ENCODE peak calls at places on chromosomes 3 and 15, in seven cellular contexts. A, E, V, B, G, D and Z are unnamed samples.

GRCh38 chr3:138113309-138113708 is 2.1 kb downstream of the DZIP1L start:
- DNase-seq in A (peak), E (peak), V (no peak), B (no peak), G (no peak), D (no peak), Z (peak)

GRCh38 chr3:158267015-158267414 is 157.1 kb downstream of the RSRC1 start:
- DNase-seq in A (peak), E (no peak), V (no peak), B (no peak), G (no peak), D (no peak), Z (no peak)

GRCh38 chr15:74383695-74384565 is 16.5 kb upstream of the CYP11A1 start:
- DNase-seq in A (no peak), E (no peak), V (no peak), B (peak), G (peak), D (no peak), Z (no peak)

GRCh38 chr3:195150194-195151118 is 120.5 kb downstream of the XXYLT1 start:
- DNase-seq in A (peak), E (peak), V (no peak), B (no peak), G (peak), D (peak), Z (peak)

GRCh38 chr3:74426571-74426970 is 187.9 kb downstream of the CNTN3 start:
- DNase-seq in A (no peak), E (no peak), V (no peak), B (no peak), G (peak), D (no peak), Z (no peak)

GRCh38 chr3:54970895-54971294 is 43.0 kb upstream of the LRTM1 start:
- DNase-seq in A (no peak), E (no peak), V (no peak), B (no peak), G (peak), D (no peak), Z (no peak)

GRCh38 chr3:94301346-94301745 is 238.5 kb downstream of the NSUN3 start:
- DNase-seq in A (no peak), E (no peak), V (no peak), B (no peak), G (no peak), D (no peak), Z (no peak)

GRCh38 chr3:78642471-78642870 is 1125.3 kb downstream of the ROBO1 start:
- DNase-seq in A (no peak), E (peak), V (no peak), B (no peak), G (no peak), D (no peak), Z (no peak)

GRCh38 chr3:157204431-157204830 is 44.5 kb upstream of the CCNL1 start:
- DNase-seq in A (peak), E (peak), V (no peak), B (peak), G (peak), D (no peak), Z (no peak)

GRCh38 chr3:167787440-167787839 is 51.9 kb downstream of the SERPINI1 start:
- DNase-seq in A (no peak), E (peak), V (no peak), B (no peak), G (no peak), D (no peak), Z (no peak)

GRCh38 chr3:38468811-38469210 is 15.1 kb downstream of the ACVR2B start:
- DNase-seq in A (no peak), E (no peak), V (no peak), B (no peak), G (no peak), D (no peak), Z (no peak)

GRCh38 chr15:31228980-31229826 is 97.4 kb upstream of the KLF13 start:
- DNase-seq in A (no peak), E (peak), V (no peak), B (no peak), G (no peak), D (no peak), Z (peak)

GRCh38 chr15:51132384-51133139 is 37.9 kb upstream of the TNFAIP8L3 start:
- DNase-seq in A (peak), E (peak), V (peak), B (peak), G (peak), D (peak), Z (peak)

GRCh38 chr15:79948095-79948695 is 22.8 kb downstream of the BCL2A1 start:
- DNase-seq in A (no peak), E (peak), V (no peak), B (no peak), G (no peak), D (no peak), Z (no peak)

GRCh38 chr15:48644827-48645557 is 517 bp downstream of the FBN1 start:
- DNase-seq in A (peak), E (peak), V (peak), B (peak), G (peak), D (peak), Z (peak)

GRCh38 chr3:171980578-171981270 is 58.7 kb upstream of the FNDC3B start:
- DNase-seq in A (no peak), E (peak), V (no peak), B (peak), G (peak), D (no peak), Z (no peak)

GRCh38 chr3:152299243-152299976 is 30.7 kb downstream of the MBNL1 start:
- DNase-seq in A (no peak), E (no peak), V (no peak), B (no peak), G (no peak), D (no peak), Z (no peak)

GRCh38 chr3:114899186-114899931 is 247.7 kb downstream of the ZBTB20 start:
- DNase-seq in A (no peak), E (no peak), V (no peak), B (peak), G (no peak), D (no peak), Z (no peak)

GRCh38 chr3:197406266-197406665 is 107.9 kb upstream of the DLG1 start:
- DNase-seq in A (no peak), E (no peak), V (no peak), B (no peak), G (no peak), D (no peak), Z (no peak)

GRCh38 chr3:66618066-66618465 is 117.2 kb upstream of the LRIG1 start:
- DNase-seq in A (no peak), E (no peak), V (no peak), B (no peak), G (peak), D (no peak), Z (no peak)

GRCh38 chr15:88736204-88736603 is 67.0 kb upstream of the ACAN start:
- DNase-seq in A (no peak), E (peak), V (no peak), B (no peak), G (no peak), D (no peak), Z (no peak)

GRCh38 chr3:14137445-14137844 is 12.6 kb downstream of the TMEM43 start:
- DNase-seq in A (no peak), E (no peak), V (no peak), B (no peak), G (no peak), D (no peak), Z (no peak)

GRCh38 chr15:87419341-87419740 is 837.2 kb downstream of the NTRK3 start:
- DNase-seq in A (no peak), E (no peak), V (no peak), B (no peak), G (no peak), D (no peak), Z (no peak)
- H2BK120ac ChIP-seq in A (no peak), E (no peak), V (no peak), B (no peak), G (no peak), D (no peak), Z (no peak)

GRCh38 chr3:37321863-37322262 is 147.5 kb upstream of the LRRFIP2 start:
- DNase-seq in A (no peak), E (no peak), V (no peak), B (no peak), G (no peak), D (no peak), Z (no peak)
- H2BK120ac ChIP-seq in A (no peak), E (no peak), V (no peak), B (no peak), G (no peak), D (no peak), Z (no peak)

DNA sequence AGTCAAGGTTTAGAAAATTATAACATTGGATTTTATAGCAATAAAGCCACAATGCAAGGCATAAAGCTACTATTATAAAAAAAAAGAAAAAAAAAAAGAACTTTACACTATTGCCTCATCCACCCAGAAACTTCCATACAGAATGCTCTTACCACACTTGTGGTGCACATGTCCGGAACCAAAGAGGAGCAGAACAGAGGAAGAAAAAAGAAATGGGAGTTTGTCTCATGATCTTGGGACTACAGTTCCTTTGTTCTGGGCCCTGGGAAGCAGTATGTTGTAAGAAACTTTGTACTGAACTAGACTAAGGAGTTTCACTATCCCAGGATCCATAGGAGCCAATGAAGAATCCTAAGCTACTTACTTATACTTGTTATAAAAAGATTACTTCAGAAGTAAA is 36.2 kb downstream of the FMN1 start:
- DNase-seq in A (no peak), E (no peak), V (no peak), B (peak), G (no peak), D (no peak), Z (no peak)
- H2BK120ac ChIP-seq in A (no peak), E (no peak), V (no peak), B (no peak), G (no peak), D (no peak), Z (no peak)

GRCh38 chr3:24360946-24361345 is 133.7 kb downstream of the THRB start:
- DNase-seq in A (no peak), E (no peak), V (no peak), B (no peak), G (no peak), D (no peak), Z (no peak)
- H2BK120ac ChIP-seq in A (no peak), E (no peak), V (no peak), B (no peak), G (no peak), D (no peak), Z (no peak)

GRCh38 chr3:161247049-161247448 is 25.9 kb downstream of the NMD3 start:
- DNase-seq in A (no peak), E (no peak), V (no peak), B (no peak), G (no peak), D (no peak), Z (no peak)
- H2BK120ac ChIP-seq in A (no peak), E (no peak), V (no peak), B (no peak), G (no peak), D (no peak), Z (no peak)

DNA sequence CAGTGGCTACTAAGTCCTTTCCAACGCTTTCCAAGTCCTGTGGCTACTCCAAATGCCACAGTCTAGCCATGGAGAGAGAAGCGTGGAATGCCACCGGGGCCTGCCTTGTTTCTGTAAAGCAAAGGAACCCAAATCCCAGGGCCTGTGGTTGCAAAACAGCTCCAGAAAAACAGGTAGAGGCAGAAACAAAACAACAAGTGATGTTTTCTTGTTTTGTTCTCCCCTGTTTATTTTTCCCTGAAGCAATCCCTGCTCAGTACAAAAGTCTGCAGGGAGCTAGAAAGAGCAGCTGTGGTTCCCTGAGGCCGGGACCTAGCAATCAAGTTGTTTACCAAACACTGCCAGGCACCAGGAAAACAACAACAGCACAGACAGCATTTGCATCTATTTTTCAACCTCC is 85.5 kb downstream of the FOXP1 start:
- DNase-seq in A (peak), E (peak), V (no peak), B (peak), G (no peak), D (no peak), Z (peak)
- H2BK120ac ChIP-seq in A (no peak), E (peak), V (no peak), B (peak), G (peak), D (no peak), Z (peak)